ENCODE peak calls at places on chromosomes 5 and 9, in five cellular contexts. V, F, Q, R and M are unnamed samples.

GRCh38 chr9:77743381-77743780 is 95.3 kb upstream of the GNA14 start:
- DNase-seq in V (no peak), F (no peak), Q (no peak), R (peak), M (no peak)

GRCh38 chr9:132908635-132909034 is 29.9 kb downstream of the SPACA9 start:
- DNase-seq in V (no peak), F (no peak), Q (no peak), R (no peak), M (no peak)

GRCh38 chr5:126883801-126884200 is 106.9 kb downstream of the LMNB1 start:
- DNase-seq in V (no peak), F (no peak), Q (no peak), R (peak), M (no peak)

GRCh38 chr9:2289234-2289755 is 274.1 kb downstream of the SMARCA2 start:
- DNase-seq in V (no peak), F (no peak), Q (no peak), R (no peak), M (no peak)

GRCh38 chr9:37840560-37841194 is 40.1 kb downstream of the DCAF10 start:
- DNase-seq in V (no peak), F (no peak), Q (no peak), R (peak), M (no peak)

GRCh38 chr9:124079176-124079925 is 67.8 kb downstream of the LHX2 start:
- DNase-seq in V (no peak), F (no peak), Q (peak), R (peak), M (peak)

GRCh38 chr9:136789523-136789937 is 1.6 kb upstream of the TMEM141 start:
- DNase-seq in V (no peak), F (no peak), Q (no peak), R (no peak), M (no peak)

GRCh38 chr5:138051441-138052296 is 18.8 kb upstream of the FAM13B start:
- DNase-seq in V (no peak), F (no peak), Q (no peak), R (no peak), M (peak)

GRCh38 chr9:19208653-19209052 is 21.8 kb upstream of the DENND4C start:
- DNase-seq in V (no peak), F (no peak), Q (no peak), R (no peak), M (no peak)

GRCh38 chr5:129899454-129899853 is 4.8 kb upstream of the CHSY3 start:
- DNase-seq in V (no peak), F (no peak), Q (no peak), R (peak), M (no peak)

GRCh38 chr5:180328296-180329137 is 24.6 kb downstream of the GFPT2 start:
- DNase-seq in V (peak), F (peak), Q (peak), R (peak), M (peak)

GRCh38 chr9:122930933-122931850 is at the start of gene ZBTB26:
- DNase-seq in V (peak), F (peak), Q (peak), R (peak), M (peak)

GRCh38 chr9:109602987-109603386 is 104.9 kb upstream of the PTPN3 start:
- DNase-seq in V (no peak), F (no peak), Q (no peak), R (no peak), M (no peak)

GRCh38 chr5:154901276-154901675 is 36.7 kb downstream of the GEMIN5 start:
- DNase-seq in V (no peak), F (no peak), Q (no peak), R (peak), M (no peak)

GRCh38 chr5:172769598-172770373 is 1.2 kb downstream of the DUSP1 start:
- DNase-seq in V (no peak), F (no peak), Q (no peak), R (peak), M (peak)

GRCh38 chr9:99966720-99967119 is 60.3 kb downstream of the STX17 start:
- DNase-seq in V (peak), F (no peak), Q (peak), R (peak), M (peak)

GRCh38 chr5:58860680-58861079 is 277.8 kb downstream of the RAB3C start:
- DNase-seq in V (no peak), F (no peak), Q (no peak), R (no peak), M (no peak)

GRCh38 chr9:38253200-38253599 is 139.3 kb upstream of the ALDH1B1 start:
- DNase-seq in V (no peak), F (no peak), Q (no peak), R (no peak), M (no peak)

GRCh38 chr5:107739661-107740060 is 68.9 kb upstream of the EFNA5 start:
- DNase-seq in V (no peak), F (no peak), Q (no peak), R (no peak), M (no peak)

GRCh38 chr9:130266236-130267098 is 907 bp downstream of the HMCN2 start:
- DNase-seq in V (peak), F (no peak), Q (no peak), R (no peak), M (peak)

GRCh38 chr9:18477719-18478118 is 3.8 kb downstream of the ADAMTSL1 start:
- DNase-seq in V (no peak), F (no peak), Q (no peak), R (no peak), M (no peak)

GRCh38 chr9:120648581-120648980 is 65.7 kb downstream of the MEGF9 start:
- DNase-seq in V (no peak), F (no peak), Q (no peak), R (no peak), M (no peak)

GRCh38 chr5:159211712-159212111 is 2.4 kb upstream of the RNF145 start:
- DNase-seq in V (no peak), F (no peak), Q (no peak), R (no peak), M (no peak)

GRCh38 chr9:125472926-125473701 is 211.5 kb downstream of the GAPVD1 start:
- DNase-seq in V (no peak), F (no peak), Q (no peak), R (peak), M (peak)

GRCh38 chr9:88681434-88681833 is 146.5 kb downstream of the NXNL2 start:
- DNase-seq in V (no peak), F (no peak), Q (no peak), R (no peak), M (no peak)

GRCh38 chr9:18478517-18479361 is 4.8 kb downstream of the ADAMTSL1 start:
- DNase-seq in V (no peak), F (no peak), Q (no peak), R (peak), M (peak)

GRCh38 chr9:116658265-116658664 is 28.8 kb upstream of the TRIM32 start:
- DNase-seq in V (no peak), F (no peak), Q (no peak), R (no peak), M (no peak)

GRCh38 chr9:130039504-130040147 is 3.4 kb downstream of the FNBP1 start:
- DNase-seq in V (no peak), F (no peak), Q (no peak), R (no peak), M (no peak)

GRCh38 chr5:140152610-140152999 is 22.4 kb upstream of the CYSTM1 start:
- DNase-seq in V (no peak), F (no peak), Q (no peak), R (no peak), M (no peak)

GRCh38 chr5:23740029-23740428 is 232.6 kb downstream of the PRDM9 start:
- DNase-seq in V (no peak), F (no peak), Q (no peak), R (no peak), M (no peak)

GRCh38 chr9:14891332-14891731 is 18.9 kb downstream of the FREM1 start:
- DNase-seq in V (no peak), F (no peak), Q (no peak), R (no peak), M (no peak)

GRCh38 chr5:4720831-4721230 is 419.3 kb upstream of the ADAMTS16 start:
- DNase-seq in V (no peak), F (no peak), Q (no peak), R (no peak), M (peak)

GRCh38 chr9:108186996-108187395 is 668.8 kb downstream of the ACTL7B start:
- DNase-seq in V (no peak), F (no peak), Q (no peak), R (peak), M (no peak)

GRCh38 chr9:126708178-126708577 is 94.5 kb downstream of the LMX1B start:
- DNase-seq in V (no peak), F (no peak), Q (no peak), R (no peak), M (no peak)

GRCh38 chr9:89225587-89225986 is 47.0 kb upstream of the SHC3 start:
- DNase-seq in V (no peak), F (peak), Q (no peak), R (peak), M (no peak)

GRCh38 chr9:119951090-119951489 is 581.9 kb upstream of the BRINP1 start:
- DNase-seq in V (no peak), F (no peak), Q (no peak), R (peak), M (peak)

GRCh38 chr5:67082941-67083340 is 113.7 kb downstream of the CD180 start:
- DNase-seq in V (no peak), F (no peak), Q (no peak), R (no peak), M (no peak)

GRCh38 chr5:173498871-173499470 is 117.5 kb downstream of the BOD1 start:
- DNase-seq in V (peak), F (peak), Q (no peak), R (peak), M (peak)

GRCh38 chr5:151278845-151279244 is 24.7 kb downstream of the SLC36A3 start:
- DNase-seq in V (no peak), F (no peak), Q (no peak), R (no peak), M (no peak)
- H2BK5ac ChIP-seq in V (no peak), F (no peak), Q (no peak), R (no peak), M (no peak)

DNA sequence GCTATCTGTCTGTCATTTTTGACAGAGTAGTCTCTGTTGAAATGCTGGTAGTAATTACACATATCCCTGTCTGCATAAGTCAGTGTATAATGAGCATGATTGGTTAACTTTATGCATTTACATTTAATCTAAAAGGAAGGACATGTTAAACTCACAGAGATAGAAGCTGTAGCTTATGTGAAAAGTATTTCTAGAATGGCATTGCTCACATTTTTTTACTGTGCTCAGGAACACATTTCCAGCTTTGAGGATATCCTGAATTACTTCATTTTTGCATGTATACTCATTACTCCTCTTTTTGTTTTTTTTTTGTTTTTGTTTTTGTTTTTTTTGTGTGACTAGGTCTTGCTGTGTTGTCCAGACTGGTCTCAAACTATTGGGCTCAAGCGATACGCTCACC is 386.0 kb downstream of the KDM4C start:
- DNase-seq in V (no peak), F (no peak), Q (no peak), R (no peak), M (no peak)
- H2BK5ac ChIP-seq in V (no peak), F (no peak), Q (no peak), R (no peak), M (no peak)

GRCh38 chr9:114344188-114344566 is 14.5 kb downstream of the ORM2 start:
- DNase-seq in V (no peak), F (no peak), Q (no peak), R (no peak), M (no peak)
- H2BK5ac ChIP-seq in V (no peak), F (no peak), Q (no peak), R (no peak), M (no peak)

DNA sequence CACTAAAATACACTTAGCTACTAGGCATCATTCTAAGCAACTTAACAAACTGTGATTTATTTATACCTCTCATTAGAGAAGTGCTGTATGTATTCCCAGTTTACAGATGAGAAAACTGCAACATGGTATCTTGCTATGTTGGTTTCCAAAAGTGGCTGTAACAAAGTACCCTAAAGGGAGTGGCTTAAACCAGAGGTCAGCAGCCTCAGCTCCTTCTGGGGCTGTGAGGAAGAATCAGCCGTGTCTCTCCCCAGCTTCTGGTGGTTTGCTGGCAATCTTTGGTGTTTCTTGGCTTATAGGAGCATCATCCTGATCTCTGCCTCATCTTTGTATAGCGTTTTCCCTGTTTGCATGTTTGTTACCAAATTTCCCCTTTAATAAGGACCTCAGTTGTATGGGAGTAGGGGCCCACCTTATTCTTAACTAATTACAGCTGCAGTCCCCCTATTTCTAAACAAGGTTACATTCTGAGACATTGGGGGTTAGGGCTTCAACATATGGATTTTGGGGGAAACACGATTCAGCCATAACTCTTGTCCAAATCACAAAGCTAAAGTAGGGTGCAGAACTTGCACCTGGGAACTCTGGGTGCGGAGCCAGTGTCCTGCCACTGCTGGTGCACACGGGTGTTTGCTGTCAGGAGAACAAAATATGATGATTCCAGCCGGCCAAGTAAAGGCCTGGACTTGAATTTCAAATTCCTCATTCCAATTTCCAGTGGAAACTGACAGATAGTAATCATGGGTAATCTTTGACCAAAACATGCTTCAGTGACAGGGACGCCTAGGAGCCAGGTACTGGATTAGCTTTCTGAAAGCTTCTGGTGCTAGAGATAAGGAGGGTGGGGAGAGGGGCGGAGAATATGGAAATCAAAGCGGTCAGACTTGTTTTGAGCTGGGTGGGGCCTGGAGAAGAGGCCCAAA is 43.3 kb downstream of the RAI14 start:
- DNase-seq in V (peak), F (no peak), Q (no peak), R (no peak), M (peak)
- H2BK5ac ChIP-seq in V (no peak), F (no peak), Q (no peak), R (no peak), M (no peak)

DNA sequence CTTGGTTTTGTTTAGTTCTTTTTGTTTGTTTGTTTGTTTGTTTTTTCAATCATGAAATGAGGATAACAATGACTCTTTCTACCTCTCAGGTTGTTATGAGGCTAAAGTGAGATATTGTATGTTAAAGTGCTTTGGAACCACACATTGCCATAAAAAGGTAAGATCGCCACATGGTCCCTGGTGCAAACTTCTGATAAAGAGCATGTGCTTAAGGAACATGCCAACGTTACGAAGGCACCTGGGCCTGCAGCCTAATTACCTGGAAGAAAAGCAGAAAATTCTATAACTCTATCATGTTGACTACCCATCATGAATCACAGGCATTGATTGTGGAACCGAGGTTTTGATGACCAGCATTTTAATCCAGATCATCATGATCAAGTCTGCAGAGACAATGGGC is 151.8 kb downstream of the DROSHA start:
- DNase-seq in V (no peak), F (no peak), Q (no peak), R (no peak), M (no peak)
- H2BK5ac ChIP-seq in V (no peak), F (no peak), Q (no peak), R (no peak), M (no peak)

GRCh38 chr5:83256091-83256775 is 178.9 kb downstream of the XRCC4 start:
- DNase-seq in V (no peak), F (no peak), Q (no peak), R (peak), M (no peak)

GRCh38 chr5:83251849-83252248 is 174.5 kb downstream of the XRCC4 start:
- DNase-seq in V (no peak), F (no peak), Q (no peak), R (no peak), M (no peak)

GRCh38 chr5:83249156-83249555 is 171.8 kb downstream of the XRCC4 start:
- DNase-seq in V (no peak), F (no peak), Q (no peak), R (no peak), M (no peak)

GRCh38 chr5:83255268-83255667 is 177.9 kb downstream of the XRCC4 start:
- DNase-seq in V (no peak), F (no peak), Q (no peak), R (peak), M (no peak)

DNA sequence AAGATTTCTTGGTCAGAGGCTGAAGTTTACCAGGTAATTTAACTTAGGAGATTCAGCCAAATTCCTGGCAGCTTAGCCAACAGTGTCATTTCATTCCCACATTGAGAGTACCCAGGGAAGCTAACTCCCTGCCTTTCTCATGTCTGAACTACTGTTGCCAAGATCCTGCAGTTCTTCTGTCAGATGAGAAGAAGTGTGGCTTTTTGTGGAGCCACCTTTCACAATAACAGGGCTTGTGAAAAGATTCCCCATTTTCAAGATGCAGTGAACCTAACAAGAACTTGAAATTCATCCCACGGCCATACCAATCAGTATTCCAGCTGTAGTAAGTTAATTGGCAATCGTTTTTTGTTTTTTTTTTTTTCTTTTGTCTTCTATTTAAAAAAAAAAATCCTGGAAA is 176.4 kb downstream of the XRCC4 start:
- DNase-seq in V (no peak), F (no peak), Q (no peak), R (no peak), M (no peak)
- H2BK5ac ChIP-seq in V (no peak), F (no peak), Q (no peak), R (no peak), M (no peak)

GRCh38 chr5:150513375-150514309 is 5.7 kb downstream of the NDST1 start:
- DNase-seq in V (no peak), F (no peak), Q (no peak), R (no peak), M (peak)

GRCh38 chr5:150516011-150516410 is 8.1 kb downstream of the NDST1 start:
- DNase-seq in V (no peak), F (no peak), Q (no peak), R (peak), M (peak)

GRCh38 chr5:150517272-150518152 is 9.6 kb downstream of the NDST1 start:
- DNase-seq in V (no peak), F (no peak), Q (no peak), R (peak), M (peak)

GRCh38 chr5:150514708-150515211 is 6.8 kb downstream of the NDST1 start:
- DNase-seq in V (no peak), F (no peak), Q (no peak), R (peak), M (no peak)

DNA sequence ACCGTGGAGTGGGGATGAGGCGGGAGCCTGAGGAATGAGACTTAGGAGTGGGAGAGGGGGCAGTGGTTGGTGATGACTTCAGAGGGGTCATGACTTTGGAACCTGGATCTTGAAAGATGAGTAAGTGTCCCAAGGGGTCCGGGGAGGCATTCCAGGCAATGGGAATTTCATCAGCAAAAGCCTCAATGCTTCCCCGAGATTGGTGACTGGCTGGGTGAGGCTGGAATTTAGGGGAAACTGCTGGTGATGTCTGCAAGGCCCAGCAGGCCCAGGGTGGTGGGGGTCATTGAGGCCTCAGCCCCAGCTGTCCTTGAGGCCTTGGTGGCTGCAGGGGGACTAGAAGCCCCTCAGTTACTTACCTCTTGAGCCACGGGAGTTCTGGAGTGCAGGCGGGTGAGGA is 7.5 kb downstream of the NDST1 start:
- DNase-seq in V (no peak), F (no peak), Q (no peak), R (peak), M (peak)
- H2BK5ac ChIP-seq in V (no peak), F (no peak), Q (no peak), R (peak), M (peak)

DNA sequence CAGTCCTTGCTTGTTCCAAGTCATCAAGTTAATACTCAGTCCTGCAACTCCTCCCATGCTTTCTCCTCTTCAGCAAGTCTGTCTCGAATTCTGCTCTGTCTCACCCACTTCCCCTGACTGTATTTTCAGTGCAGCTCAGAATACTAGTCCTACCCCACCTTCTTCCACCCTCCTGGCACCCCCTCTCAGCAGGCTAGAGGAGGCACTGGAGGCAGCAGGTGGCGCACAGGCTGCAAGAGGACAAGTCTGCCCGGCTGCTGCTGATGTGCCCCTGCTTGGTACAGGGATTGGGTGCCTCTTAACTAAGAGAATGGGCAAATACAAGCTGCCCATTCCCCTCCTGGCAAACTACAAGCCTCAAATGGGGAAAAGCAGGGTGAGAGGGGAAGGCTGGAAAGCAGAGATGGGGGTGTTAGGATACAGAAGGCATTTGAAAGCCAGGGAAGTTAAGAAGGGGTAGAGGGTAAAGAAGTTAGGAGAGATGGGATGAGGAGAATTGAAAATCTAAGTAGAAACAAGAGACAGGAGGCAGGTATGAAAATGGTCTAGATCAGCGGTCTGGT is 5.0 kb downstream of the TLN1 start:
- DNase-seq in V (peak), F (no peak), Q (no peak), R (peak), M (no peak)
- H2BK5ac ChIP-seq in V (no peak), F (peak), Q (peak), R (peak), M (peak)